ENCODE peak calls at places on chromosomes 12 and 14, in six cellular contexts. X is breast epithelium, Y is A549, I is H1, H is right lobe of liver, R is heart left ventricle. G is an unnamed sample.
A peak's percentile ranks its signal among the peaks of the same experiment; 100 is the strongest.

GRCh38 chr14:36773558-36773957 is 111.9 kb downstream of the PAX9 start:
- DNase-seq in X (no peak), Y (peak; percentile 19), I (no peak), H (no peak), R (no peak), G (no peak)

GRCh38 chr12:3604750-3605638 is 114.0 kb downstream of the PRMT8 start:
- DNase-seq in X (peak; percentile 38), Y (no peak), I (peak; percentile 31), H (no peak), R (peak; percentile 82), G (peak; percentile 63)

GRCh38 chr12:101743724-101744472 is 4.6 kb upstream of the SYCP3 start:
- DNase-seq in X (no peak), Y (no peak), I (no peak), H (no peak), R (no peak), G (no peak)

GRCh38 chr14:95686935-95687334 is 709 bp downstream of the TCL1B start:
- DNase-seq in X (no peak), Y (no peak), I (no peak), H (no peak), R (no peak), G (no peak)

GRCh38 chr12:130710001-130710732 is 5.9 kb downstream of the RIMBP2 start:
- DNase-seq in X (no peak), Y (no peak), I (no peak), H (no peak), R (peak; percentile 29), G (no peak)

GRCh38 chr12:119573086-119573485 is 20.5 kb upstream of the TMEM233 start:
- DNase-seq in X (no peak), Y (no peak), I (no peak), H (no peak), R (no peak), G (no peak)

GRCh38 chr12:52438305-52439301 is 4.4 kb upstream of the KRT75 start:
- DNase-seq in X (no peak), Y (no peak), I (no peak), H (no peak), R (no peak), G (no peak)

GRCh38 chr12:107491856-107492255 is 193.7 kb upstream of the PWP1 start:
- DNase-seq in X (no peak), Y (peak; percentile 22), I (no peak), H (no peak), R (no peak), G (no peak)

GRCh38 chr12:109387425-109388166 is 39.9 kb downstream of the MYO1H start:
- DNase-seq in X (no peak), Y (peak; percentile 68), I (no peak), H (no peak), R (no peak), G (no peak)

GRCh38 chr14:63039800-63040380 is 5.4 kb downstream of the KCNH5 start:
- DNase-seq in X (no peak), Y (peak; percentile 56), I (no peak), H (no peak), R (no peak), G (no peak)

GRCh38 chr12:6752181-6752930 is 585 bp downstream of the MLF2 start:
- DNase-seq in X (peak; percentile 45), Y (peak; percentile 69), I (no peak), H (no peak), R (no peak), G (peak; percentile 82)

GRCh38 chr14:89755816-89756215 is 198.7 kb downstream of the EFCAB11 start:
- DNase-seq in X (no peak), Y (no peak), I (no peak), H (no peak), R (peak; percentile 66), G (peak; percentile 68)

GRCh38 chr12:47034661-47035060 is 44.8 kb upstream of the PCED1B start:
- DNase-seq in X (no peak), Y (peak; percentile 21), I (no peak), H (no peak), R (no peak), G (no peak)

GRCh38 chr14:52678591-52678990 is 16.8 kb downstream of the ERO1A start:
- DNase-seq in X (no peak), Y (peak; percentile 34), I (no peak), H (no peak), R (no peak), G (no peak)

GRCh38 chr12:98446716-98447115 is 68.7 kb upstream of the TMPO start:
- DNase-seq in X (no peak), Y (peak; percentile 27), I (no peak), H (no peak), R (no peak), G (no peak)

GRCh38 chr14:39184628-39185255 is 9.7 kb downstream of the PNN start:
- DNase-seq in X (no peak), Y (no peak), I (no peak), H (no peak), R (no peak), G (no peak)

GRCh38 chr14:32508281-32508680 is 179.2 kb downstream of the AKAP6 start:
- DNase-seq in X (no peak), Y (no peak), I (no peak), H (no peak), R (no peak), G (no peak)
- H3K27ac ChIP-seq in X (peak overlapping the region; percentile 93), Y (peak overlapping the region; percentile 74), I (no peak overlapping the region), H (no peak overlapping the region), R (peak overlapping the region; percentile 80), G (peak overlapping the region; percentile 85)

GRCh38 chr14:68566075-68566474 is 226.8 kb downstream of the ZFP36L1 start:
- DNase-seq in X (no peak), Y (no peak), I (no peak), H (no peak), R (no peak), G (no peak)

GRCh38 chr14:68564826-68565760 is 227.8 kb downstream of the ZFP36L1 start:
- DNase-seq in X (peak; percentile 48), Y (no peak), I (no peak), H (no peak), R (no peak), G (no peak)

GRCh38 chr14:68563256-68564131 is 229.4 kb downstream of the ZFP36L1 start:
- DNase-seq in X (no peak), Y (no peak), I (no peak), H (no peak), R (no peak), G (no peak)

GRCh38 chr14:68562911-68563255 is 230.0 kb downstream of the ZFP36L1 start:
- DNase-seq in X (no peak), Y (no peak), I (no peak), H (peak; percentile 90), R (no peak), G (no peak)

GRCh38 chr14:68564236-68564825 is 228.5 kb downstream of the ZFP36L1 start:
- DNase-seq in X (no peak), Y (no peak), I (no peak), H (no peak), R (no peak), G (no peak)
- H3K4me1 ChIP-seq in X (peaks cover 5% of the 10 kb centered on the region), Y (peaks cover 26% of the 10 kb centered on the region), I (no peaks in the 10 kb centered on the region), H (peaks cover 49% of the 10 kb centered on the region), R (peaks cover 36% of the 10 kb centered on the region), G (peaks cover 11% of the 10 kb centered on the region)

GRCh38 chr12:64451687-64452558 is at the start of gene TBK1:
- DNase-seq in X (peak; percentile 78), Y (peak; percentile 93), I (peak; percentile 53), H (peak; percentile 94), R (peak; percentile 94), G (peak; percentile 95)

GRCh38 chr12:64450711-64451486 is 1.0 kb upstream of the TBK1 start:
- DNase-seq in X (no peak), Y (no peak), I (no peak), H (no peak), R (no peak), G (no peak)

GRCh38 chr12:64450057-64450640 is 1.8 kb upstream of the TBK1 start:
- DNase-seq in X (no peak), Y (no peak), I (no peak), H (no peak), R (no peak), G (no peak)

GRCh38 chr12:64456119-64456518 is 4.2 kb downstream of the TBK1 start:
- DNase-seq in X (no peak), Y (no peak), I (no peak), H (no peak), R (no peak), G (no peak)

DNA sequence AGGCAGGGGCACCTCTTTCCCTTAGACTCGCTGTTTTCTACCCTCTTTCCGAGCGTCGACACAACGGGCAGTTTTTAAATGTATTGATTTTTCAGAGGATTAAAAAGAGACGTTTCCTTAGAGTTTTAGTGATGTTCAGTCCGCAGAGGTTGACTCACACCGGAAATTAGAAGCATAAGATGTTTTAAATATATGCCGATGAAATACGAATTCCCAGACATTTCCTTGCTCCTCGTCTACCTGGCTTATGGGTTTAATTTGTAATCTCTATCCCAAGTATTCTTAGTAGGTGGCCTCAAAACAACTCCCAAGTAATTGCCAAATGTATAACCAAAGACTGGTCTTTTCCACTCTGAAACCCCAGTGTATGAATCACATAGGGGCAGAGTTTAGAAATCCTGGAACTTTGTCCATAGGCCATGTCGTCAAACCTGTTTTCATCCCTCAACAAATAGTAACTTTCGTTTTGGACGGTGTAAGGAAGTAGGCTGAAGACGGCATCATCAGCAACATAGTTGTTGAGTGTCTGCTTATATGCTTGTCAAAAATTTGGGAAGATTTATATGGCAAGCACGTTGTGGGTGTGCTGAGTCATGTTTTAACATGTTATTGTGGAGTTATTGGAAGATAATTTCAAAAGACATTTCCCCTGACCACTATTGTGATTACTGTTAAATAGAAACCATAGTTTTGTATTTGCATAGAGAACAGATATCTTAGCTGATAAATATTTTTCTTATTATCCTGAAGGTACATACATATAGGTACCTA is 824 bp downstream of the TBK1 start:
- DNase-seq in X (peak; percentile 31), Y (peak; percentile 72), I (no peak), H (no peak), R (no peak), G (no peak)
- TF ChIP-seq POLR2A in X (no peak), Y (no peak), I (no peak), H (peak; percentile 13), R (no peak), G (no peak)

GRCh38 chr12:121653999-121654398 is 15.5 kb downstream of the MORN3 start:
- DNase-seq in X (no peak), Y (no peak), I (no peak), H (no peak), R (no peak), G (no peak)

GRCh38 chr12:121652767-121653497 is 16.5 kb downstream of the MORN3 start:
- DNase-seq in X (no peak), Y (no peak), I (no peak), H (no peak), R (no peak), G (no peak)

GRCh38 chr12:121656122-121656521 is 13.3 kb downstream of the MORN3 start:
- DNase-seq in X (no peak), Y (no peak), I (no peak), H (no peak), R (no peak), G (no peak)

DNA sequence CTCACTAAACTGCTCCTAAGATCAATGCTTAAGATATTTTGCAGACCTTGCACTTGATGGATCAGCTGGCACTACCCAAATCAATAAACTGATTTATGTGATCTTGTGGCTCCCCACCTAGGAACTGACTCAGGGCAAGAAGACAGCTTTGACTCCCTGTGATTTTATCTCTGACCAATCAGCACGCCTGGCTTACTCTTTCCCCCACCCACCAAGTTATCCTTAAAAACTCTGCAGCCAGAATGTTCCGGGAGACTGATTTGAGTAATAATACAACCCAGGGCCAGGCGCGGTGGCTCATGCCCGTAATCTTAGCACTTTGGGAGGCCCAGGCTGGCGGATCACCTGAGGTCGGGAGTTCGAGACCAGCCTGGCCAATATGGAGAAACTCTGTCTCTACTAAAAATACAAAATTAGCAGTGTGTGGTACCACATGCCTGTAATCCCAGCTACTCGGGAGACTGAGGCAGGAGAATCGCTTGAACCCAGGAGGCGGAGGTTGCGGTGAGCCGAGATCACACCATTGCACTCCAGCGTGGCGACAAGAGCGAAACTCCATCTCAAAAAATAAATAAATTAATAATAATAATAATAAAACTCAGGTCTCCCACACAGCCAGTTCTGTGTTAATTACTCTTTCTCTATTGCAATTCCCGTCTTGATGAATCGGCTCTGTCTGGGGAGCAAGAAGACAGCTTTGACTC is 12.0 kb downstream of the MORN3 start:
- DNase-seq in X (no peak), Y (no peak), I (no peak), H (no peak), R (no peak), G (no peak)
- H3K27ac ChIP-seq in X (no peak overlapping the region), Y (no peak overlapping the region), I (no peak overlapping the region), H (no peak overlapping the region), R (no peak overlapping the region), G (no peak overlapping the region)